ENCODE peak calls at places on chromosomes 6 and 20, in ten cellular contexts. B is HCT116; W is H54; D is upper lobe of right lung; R is 8988T; E is uterus; Y is activated naive CD4-positive, alpha-beta T cell treated with anti-CD3 and anti-CD28 coated beads, Interleukin-2, amount 10 ng/mL, durations not matched to agents 7 days and 5 days; M is activated naive CD8-positive, alpha-beta T cell treated with anti-CD3 and anti-CD28 coated beads for 36 hours; I is NCI-H748 treated with DMSO at 0.1 percent for 48 hours; F is fibroblast of lung. O is an unnamed sample.
A peak's percentile ranks its signal among the peaks of the same experiment; 100 is the strongest.

GRCh38 chr20:61052195-61052594 is 199.9 kb upstream of the CDH4 start:
- DNase-seq in B (no peak), W (no peak), D (no peak), R (no peak), E (no peak), Y (no peak), M (no peak), I (no peak), F (no peak), O (no peak)

GRCh38 chr6:84137989-84138575 is 89.4 kb downstream of the CEP162 start:
- DNase-seq in B (no peak), W (no peak), D (no peak), R (no peak), E (no peak), Y (no peak), M (no peak), I (no peak), F (no peak), O (peak; percentile 86)

GRCh38 chr20:54491443-54491842 is 16.1 kb downstream of the DOK5 start:
- DNase-seq in B (no peak), W (no peak), D (no peak), R (no peak), E (no peak), Y (no peak), M (no peak), I (no peak), F (no peak), O (no peak)

GRCh38 chr6:43509142-43509983 is 783 bp downstream of the LRRC73 start:
- DNase-seq in B (no peak), W (no peak), D (no peak), R (no peak), E (no peak), Y (no peak), M (no peak), I (no peak), F (no peak), O (no peak)

GRCh38 chr6:32182617-32183016 is 1.4 kb downstream of the AGER start:
- DNase-seq in B (no peak), W (no peak), D (no peak), R (no peak), E (no peak), Y (no peak), M (no peak), I (no peak), F (no peak), O (no peak)

GRCh38 chr6:106908386-106908840 is 66.1 kb downstream of the CD24 start:
- DNase-seq in B (no peak), W (no peak), D (no peak), R (no peak), E (no peak), Y (no peak), M (no peak), I (no peak), F (no peak), O (no peak)

GRCh38 chr6:67663105-67663895 is 971.8 kb upstream of the ADGRB3 start:
- DNase-seq in B (no peak), W (no peak), D (no peak), R (no peak), E (no peak), Y (no peak), M (no peak), I (no peak), F (no peak), O (no peak)

GRCh38 chr6:82773061-82773717 is 292.5 kb downstream of the UBE3D start:
- DNase-seq in B (no peak), W (no peak), D (no peak), R (no peak), E (no peak), Y (no peak), M (no peak), I (no peak), F (no peak), O (no peak)

GRCh38 chr20:53561505-53561904 is 32.1 kb downstream of the ZNF217 start:
- DNase-seq in B (no peak), W (no peak), D (no peak), R (no peak), E (no peak), Y (no peak), M (no peak), I (no peak), F (no peak), O (no peak)

GRCh38 chr20:17762243-17762872 is 62.6 kb downstream of the BANF2 start:
- DNase-seq in B (no peak), W (no peak), D (no peak), R (no peak), E (no peak), Y (no peak), M (no peak), I (no peak), F (no peak), O (no peak)

GRCh38 chr20:24890286-24890685 is 58.8 kb upstream of the CST7 start:
- DNase-seq in B (no peak), W (no peak), D (no peak), R (no peak), E (no peak), Y (no peak), M (no peak), I (no peak), F (no peak), O (no peak)

GRCh38 chr6:90144396-90144795 is 152.2 kb downstream of the BACH2 start:
- DNase-seq in B (no peak), W (no peak), D (no peak), R (no peak), E (no peak), Y (no peak), M (peak; percentile 68), I (no peak), F (no peak), O (no peak)

GRCh38 chr6:122609881-122610689 is at the start of gene PKIB:
- DNase-seq in B (peak; percentile 75), W (peak; percentile 52), D (peak; percentile 89), R (peak; percentile 70), E (peak; percentile 31), Y (peak; percentile 66), M (peak; percentile 72), I (peak; percentile 85), F (peak; percentile 83), O (peak; percentile 72)

GRCh38 chr6:106080106-106081095 is 5.7 kb upstream of the PRDM1 start:
- DNase-seq in B (no peak), W (no peak), D (no peak), R (no peak), E (no peak), Y (no peak), M (no peak), I (no peak), F (no peak), O (no peak)

GRCh38 chr6:156437084-156437879 is 339.9 kb upstream of the ARID1B start:
- DNase-seq in B (no peak), W (no peak), D (no peak), R (no peak), E (no peak), Y (no peak), M (no peak), I (peak; percentile 96), F (no peak), O (no peak)

GRCh38 chr20:46088409-46089075 is 1.2 kb downstream of the NCOA5 start:
- DNase-seq in B (no peak), W (no peak), D (no peak), R (no peak), E (no peak), Y (no peak), M (no peak), I (no peak), F (peak; percentile 33), O (peak; percentile 19)

GRCh38 chr6:156777866-156778614 is 862 bp downstream of the ARID1B start:
- DNase-seq in B (no peak), W (no peak), D (peak; percentile 85), R (peak; percentile 71), E (peak; percentile 45), Y (peak; percentile 71), M (peak; percentile 68), I (no peak), F (peak; percentile 63), O (no peak)

GRCh38 chr6:29976588-29977424 is 34.5 kb downstream of the HLA-A start:
- DNase-seq in B (peak; percentile 57), W (peak; percentile 70), D (peak; percentile 94), R (peak; percentile 70), E (peak; percentile 90), Y (peak; percentile 74), M (peak; percentile 70), I (peak; percentile 67), F (peak; percentile 69), O (peak; percentile 82)

GRCh38 chr20:18019068-18019467 is 38.6 kb downstream of the OVOL2 start:
- DNase-seq in B (no peak), W (peak; percentile 35), D (no peak), R (no peak), E (no peak), Y (peak; percentile 37), M (no peak), I (no peak), F (no peak), O (peak; percentile 30)

GRCh38 chr6:100796049-100796823 is 84.9 kb downstream of the ASCC3 start:
- DNase-seq in B (no peak), W (no peak), D (no peak), R (no peak), E (no peak), Y (no peak), M (no peak), I (no peak), F (no peak), O (no peak)

GRCh38 chr6:56652994-56653393 is 10.3 kb upstream of the DST start:
- DNase-seq in B (peak; percentile 61), W (no peak), D (no peak), R (no peak), E (no peak), Y (no peak), M (no peak), I (no peak), F (peak; percentile 84), O (peak; percentile 83)

GRCh38 chr6:144033816-144034540 is 25.9 kb upstream of the PLAGL1 start:
- DNase-seq in B (no peak), W (no peak), D (no peak), R (no peak), E (no peak), Y (no peak), M (no peak), I (no peak), F (peak; percentile 82), O (no peak)

GRCh38 chr6:41914869-41915268 is 6.1 kb downstream of the MED20 start:
- DNase-seq in B (no peak), W (no peak), D (no peak), R (no peak), E (no peak), Y (no peak), M (no peak), I (no peak), F (no peak), O (no peak)

GRCh38 chr6:119350202-119351004 is 842 bp upstream of the MAN1A1 start:
- DNase-seq in B (peak; percentile 48), W (peak; percentile 20), D (no peak), R (peak; percentile 31), E (no peak), Y (peak; percentile 54), M (peak; percentile 61), I (peak; percentile 72), F (peak; percentile 73), O (peak; percentile 53)

GRCh38 chr20:25544316-25544715 is 41.0 kb downstream of the NINL start:
- DNase-seq in B (no peak), W (no peak), D (no peak), R (no peak), E (no peak), Y (no peak), M (no peak), I (no peak), F (peak; percentile 38), O (no peak)

GRCh38 chr6:165045631-165046030 is 263.8 kb downstream of the C6orf118 start:
- DNase-seq in B (no peak), W (no peak), D (no peak), R (no peak), E (no peak), Y (no peak), M (no peak), I (no peak), F (peak; percentile 15), O (no peak)

GRCh38 chr20:37397076-37397953 is 51.4 kb downstream of the SRC start:
- DNase-seq in B (no peak), W (peak; percentile 76), D (no peak), R (peak; percentile 34), E (no peak), Y (no peak), M (no peak), I (no peak), F (peak; percentile 28), O (no peak)

GRCh38 chr20:1199981-1200380 is 3.3 kb upstream of the C20orf202 start:
- DNase-seq in B (no peak), W (no peak), D (no peak), R (no peak), E (no peak), Y (no peak), M (no peak), I (no peak), F (no peak), O (peak; percentile 23)